ENCODE peak calls at places on chromosome 1, in six cellular contexts. One of them, this sample, is unnamed.

GRCh38 chr1:193685986-193686385 is 499.6 kb upstream of the B3GALT2 start:
- DNase-seq in adrenal gland: no peak
- DNase-seq in OCI-M1: peak; percentile 94
- DNase-seq in RPMI8226: no peak
- DNase-seq in HFFc6: no peak
- DNase-seq in activated T-cell treated with anti-CD3 and anti-CD28 coated beads for 4 hours: no peak
- DNase-seq in this sample: no peak

GRCh38 chr1:68116643-68117235 is 66.3 kb upstream of the DIRAS3 start:
- DNase-seq in adrenal gland: peak; percentile 75
- DNase-seq in OCI-M1: peak; percentile 73
- DNase-seq in RPMI8226: peak; percentile 10
- DNase-seq in HFFc6: peak; percentile 23
- DNase-seq in activated T-cell treated with anti-CD3 and anti-CD28 coated beads for 4 hours: peak; percentile 27
- DNase-seq in this sample: peak; percentile 52

GRCh38 chr1:14599173-14599754 is 779 bp downstream of the KAZN start:
- DNase-seq in adrenal gland: no peak
- DNase-seq in OCI-M1: no peak
- DNase-seq in RPMI8226: no peak
- DNase-seq in HFFc6: no peak
- DNase-seq in activated T-cell treated with anti-CD3 and anti-CD28 coated beads for 4 hours: no peak
- DNase-seq in this sample: no peak

GRCh38 chr1:52159033-52159789 is 17.3 kb downstream of the ZFYVE9 start:
- DNase-seq in adrenal gland: no peak
- DNase-seq in OCI-M1: no peak
- DNase-seq in RPMI8226: no peak
- DNase-seq in HFFc6: peak; percentile 52
- DNase-seq in activated T-cell treated with anti-CD3 and anti-CD28 coated beads for 4 hours: no peak
- DNase-seq in this sample: no peak

GRCh38 chr1:180946056-180946455 is 33.4 kb downstream of the KIAA1614 start:
- DNase-seq in adrenal gland: no peak
- DNase-seq in OCI-M1: no peak
- DNase-seq in RPMI8226: no peak
- DNase-seq in HFFc6: no peak
- DNase-seq in activated T-cell treated with anti-CD3 and anti-CD28 coated beads for 4 hours: no peak
- DNase-seq in this sample: no peak

GRCh38 chr1:183804916-183805734 is at the start of gene RGL1:
- DNase-seq in adrenal gland: peak; percentile 90
- DNase-seq in OCI-M1: no peak
- DNase-seq in RPMI8226: peak; percentile 87
- DNase-seq in HFFc6: peak; percentile 55
- DNase-seq in activated T-cell treated with anti-CD3 and anti-CD28 coated beads for 4 hours: peak; percentile 3
- DNase-seq in this sample: peak; percentile 60

GRCh38 chr1:82446251-82446650 is 645.5 kb downstream of the ADGRL2 start:
- DNase-seq in adrenal gland: no peak
- DNase-seq in OCI-M1: no peak
- DNase-seq in RPMI8226: no peak
- DNase-seq in HFFc6: no peak
- DNase-seq in activated T-cell treated with anti-CD3 and anti-CD28 coated beads for 4 hours: no peak
- DNase-seq in this sample: no peak

GRCh38 chr1:206002833-206003532 is at the start of gene RAB7B:
- DNase-seq in adrenal gland: peak; percentile 72
- DNase-seq in OCI-M1: peak; percentile 67
- DNase-seq in RPMI8226: no peak
- DNase-seq in HFFc6: peak; percentile 64
- DNase-seq in activated T-cell treated with anti-CD3 and anti-CD28 coated beads for 4 hours: no peak
- DNase-seq in this sample: peak; percentile 43

GRCh38 chr1:164961714-164962113 is 394.8 kb downstream of the LMX1A start:
- DNase-seq in adrenal gland: no peak
- DNase-seq in OCI-M1: no peak
- DNase-seq in RPMI8226: no peak
- DNase-seq in HFFc6: no peak
- DNase-seq in activated T-cell treated with anti-CD3 and anti-CD28 coated beads for 4 hours: no peak
- DNase-seq in this sample: no peak

GRCh38 chr1:12442217-12442616 is 175.8 kb downstream of the DHRS3 start:
- DNase-seq in adrenal gland: no peak
- DNase-seq in OCI-M1: no peak
- DNase-seq in RPMI8226: no peak
- DNase-seq in HFFc6: no peak
- DNase-seq in activated T-cell treated with anti-CD3 and anti-CD28 coated beads for 4 hours: no peak
- DNase-seq in this sample: no peak

GRCh38 chr1:206456577-206457375 is 13.5 kb upstream of the IKBKE start:
- DNase-seq in adrenal gland: no peak
- DNase-seq in OCI-M1: no peak
- DNase-seq in RPMI8226: peak; percentile 57
- DNase-seq in HFFc6: peak; percentile 75
- DNase-seq in activated T-cell treated with anti-CD3 and anti-CD28 coated beads for 4 hours: no peak
- DNase-seq in this sample: no peak

GRCh38 chr1:222583079-222583478 is 6.7 kb downstream of the TAF1A start:
- DNase-seq in adrenal gland: no peak
- DNase-seq in OCI-M1: no peak
- DNase-seq in RPMI8226: no peak
- DNase-seq in HFFc6: no peak
- DNase-seq in activated T-cell treated with anti-CD3 and anti-CD28 coated beads for 4 hours: no peak
- DNase-seq in this sample: no peak

GRCh38 chr1:75188892-75189291 is 54.7 kb downstream of the LHX8 start:
- DNase-seq in adrenal gland: no peak
- DNase-seq in OCI-M1: no peak
- DNase-seq in RPMI8226: no peak
- DNase-seq in HFFc6: no peak
- DNase-seq in activated T-cell treated with anti-CD3 and anti-CD28 coated beads for 4 hours: no peak
- DNase-seq in this sample: no peak

GRCh38 chr1:160774886-160775719 is 20.9 kb upstream of the LY9 start:
- DNase-seq in adrenal gland: no peak
- DNase-seq in OCI-M1: no peak
- DNase-seq in RPMI8226: no peak
- DNase-seq in HFFc6: no peak
- DNase-seq in activated T-cell treated with anti-CD3 and anti-CD28 coated beads for 4 hours: no peak
- DNase-seq in this sample: no peak

This sample was measured in transverse colon.